ENCODE peak calls at places on chromosomes 6 and 20, in five cellular contexts. H is H1, O is endothelial cell of umbilical vein, E is HepG2, J is K562. K is an unnamed sample.

GRCh38 chr6:75849329-75850025 is 100.4 kb downstream of the MYO6 start:
- DNase-seq in H (no peak), O (peak), E (no peak), J (no peak), K (peak)

GRCh38 chr6:109455161-109455501 is 441 bp downstream of the MICAL1 start:
- DNase-seq in H (no peak), O (peak), E (no peak), J (no peak), K (no peak)

GRCh38 chr6:1311400-1312192 is at the start of gene FOXQ1:
- DNase-seq in H (no peak), O (peak), E (peak), J (no peak), K (peak)

GRCh38 chr6:30691208-30691872 is 556 bp upstream of the NRM start:
- DNase-seq in H (no peak), O (no peak), E (no peak), J (peak), K (no peak)

GRCh38 chr20:11186301-11187008 is 512.7 kb upstream of the JAG1 start:
- DNase-seq in H (no peak), O (peak), E (no peak), J (no peak), K (no peak)

GRCh38 chr20:44704551-44704971 is 10.6 kb upstream of the CCN5 start:
- DNase-seq in H (no peak), O (no peak), E (no peak), J (no peak), K (no peak)

GRCh38 chr6:35283361-35283760 is 14.3 kb upstream of the DEF6 start:
- DNase-seq in H (no peak), O (no peak), E (no peak), J (no peak), K (no peak)

GRCh38 chr6:139336488-139336887 is 38.0 kb downstream of the CITED2 start:
- DNase-seq in H (no peak), O (no peak), E (no peak), J (no peak), K (no peak)

GRCh38 chr6:85062884-85063283 is 298.5 kb upstream of the TBX18 start:
- DNase-seq in H (no peak), O (no peak), E (no peak), J (no peak), K (no peak)

GRCh38 chr6:128316258-128316952 is 204.0 kb downstream of the PTPRK start:
- DNase-seq in H (no peak), O (no peak), E (no peak), J (no peak), K (no peak)

GRCh38 chr6:42428326-42429041 is 23.2 kb downstream of the TRERF1 start:
- DNase-seq in H (no peak), O (no peak), E (no peak), J (no peak), K (no peak)

GRCh38 chr6:4355241-4355640 is 219.9 kb upstream of the ECI2 start:
- DNase-seq in H (no peak), O (peak), E (no peak), J (peak), K (peak)

GRCh38 chr20:22626501-22626900 is 42.1 kb upstream of the FOXA2 start:
- DNase-seq in H (no peak), O (no peak), E (no peak), J (no peak), K (no peak)

GRCh38 chr6:146532702-146533101 is 10.9 kb upstream of the RAB32 start:
- DNase-seq in H (no peak), O (no peak), E (no peak), J (no peak), K (no peak)

DNA sequence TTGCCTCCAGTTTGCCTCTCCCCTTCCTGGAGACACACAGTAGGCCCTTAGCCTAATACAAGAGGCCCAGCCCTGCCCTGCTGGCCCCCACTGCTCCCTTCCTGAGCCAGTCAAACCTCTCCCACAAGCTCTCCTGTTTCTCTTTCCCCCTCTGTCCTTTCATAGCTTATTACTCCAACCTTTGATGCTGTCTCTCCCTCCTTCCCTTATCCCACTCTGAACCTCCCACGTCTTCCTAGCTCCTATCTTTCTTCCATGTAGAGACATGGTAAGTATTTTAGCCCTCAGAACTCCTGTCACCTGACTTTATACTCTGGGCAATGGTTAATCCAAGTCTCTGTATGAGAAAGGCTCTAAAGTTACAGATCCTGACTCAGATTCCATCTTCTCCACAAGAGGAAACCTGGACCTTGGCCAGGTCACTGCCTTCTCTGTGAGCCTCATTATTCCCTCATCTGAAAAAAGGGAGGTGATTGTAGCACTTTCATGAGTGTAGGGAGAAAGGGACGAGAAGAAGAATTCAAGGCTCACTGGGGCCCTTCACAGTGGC is 6.7 kb downstream of the TGIF2 start:
- DNase-seq in H (no peak), O (peak), E (no peak), J (no peak), K (no peak)
- TF ChIP-seq JUN in H (no peak), O (no peak), E (no peak), J (no peak), K (no peak)

GRCh38 chr20:25339608-25340007 is 51.0 kb downstream of the ABHD12 start:
- DNase-seq in H (no peak), O (no peak), E (peak), J (no peak), K (no peak)
- H3K27ac ChIP-seq in H (no peak), O (no peak), E (peak), J (no peak), K (no peak)

DNA sequence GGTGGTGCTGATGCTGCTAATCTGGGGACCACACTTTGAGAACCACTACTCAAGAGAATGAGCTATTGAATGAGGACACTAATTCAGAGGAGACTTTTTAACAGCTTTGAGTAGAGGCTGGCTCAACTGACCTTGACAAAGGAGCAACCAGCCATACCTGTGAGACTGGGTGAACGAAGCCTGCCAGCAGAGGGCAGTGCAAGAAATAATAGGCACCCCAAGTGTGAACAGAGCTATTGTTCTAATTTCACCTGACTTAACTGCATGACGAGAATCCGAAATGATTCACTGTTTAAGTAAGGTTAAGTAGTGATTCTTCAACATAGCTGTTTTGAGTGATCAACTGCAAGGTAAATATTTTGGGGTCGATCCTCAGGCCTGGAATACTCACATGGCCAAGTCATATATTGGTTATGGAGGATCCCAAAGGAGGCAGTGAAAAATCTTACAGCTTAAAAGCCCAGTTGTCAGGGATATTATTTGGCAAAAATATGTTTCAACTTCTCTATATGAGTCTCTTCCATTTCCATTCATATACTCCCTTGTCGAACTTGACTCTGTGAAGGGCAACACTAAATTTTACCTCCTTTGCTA is 550.5 kb upstream of the MARCKS start:
- DNase-seq in H (peak), O (peak), E (peak), J (peak), K (peak)
- TF ChIP-seq JUN in H (no peak), O (no peak), E (no peak), J (no peak), K (no peak)

GRCh38 chr6:152698692-152699091 is 995 bp downstream of the MYCT1 start:
- DNase-seq in H (no peak), O (peak), E (no peak), J (no peak), K (no peak)
- H3K27ac ChIP-seq in H (no peak), O (peak), E (no peak), J (no peak), K (no peak)